ENCODE peak calls at places on chromosome 22, in six cellular contexts. I, N, D, T, F and V are unnamed samples.

GRCh38 chr22:30730351-30730750 is 35.7 kb downstream of the OSBP2 start:
- DNase-seq in F (no peak), I (no peak), D (no peak), N (no peak), T (no peak), V (no peak)

GRCh38 chr22:23219787-23220484 is 39.6 kb downstream of the BCR start:
- DNase-seq in D (no peak), N (no peak), I (peak), F (no peak), T (no peak), V (peak)

GRCh38 chr22:45334528-45334927 is 24.8 kb downstream of the FAM118A start:
- DNase-seq in F (peak), N (no peak), T (no peak), D (no peak), I (no peak), V (no peak)

GRCh38 chr22:26330971-26331625 is 98.0 kb upstream of the ASPHD2 start:
- DNase-seq in T (no peak), N (peak), F (no peak), D (no peak), I (peak), V (peak)

GRCh38 chr22:20238567-20239062 is 29.5 kb downstream of the RTN4R start:
- DNase-seq in F (peak), I (peak), N (peak), T (no peak), D (no peak), V (peak)

GRCh38 chr22:38696606-38697005 is 4.1 kb downstream of the JOSD1 start:
- DNase-seq in T (peak), F (no peak), D (no peak), I (no peak), N (no peak), V (no peak)

GRCh38 chr22:40571887-40572286 is 64.6 kb downstream of the MRTFA start:
- DNase-seq in D (no peak), F (no peak), N (no peak), I (no peak), T (no peak), V (no peak)

GRCh38 chr22:44396021-44396726 is 83.4 kb upstream of the SHISAL1 start:
- DNase-seq in D (peak), T (no peak), I (no peak), N (no peak), F (no peak), V (no peak)

GRCh38 chr22:19056951-19057401 is 65.2 kb downstream of the DGCR2 start:
- DNase-seq in D (no peak), I (no peak), N (no peak), T (no peak), F (no peak), V (no peak)

GRCh38 chr22:46673205-46673604 is 53.0 kb downstream of the GRAMD4 start:
- DNase-seq in N (no peak), F (no peak), D (no peak), I (no peak), T (no peak), V (no peak)

GRCh38 chr22:36756746-36757607 is 18.9 kb downstream of the IFT27 start:
- DNase-seq in T (no peak), N (no peak), F (no peak), I (no peak), D (no peak), V (no peak)

GRCh38 chr22:17106785-17107546 is 14.2 kb downstream of the TMEM121B start:
- DNase-seq in T (no peak), F (no peak), D (no peak), I (no peak), N (peak), V (no peak)

GRCh38 chr22:46377566-46378498 is 42.3 kb downstream of the TRMU start:
- DNase-seq in F (no peak), T (no peak), D (no peak), N (peak), I (peak), V (peak)

GRCh38 chr22:36808611-36809344 is 8.1 kb downstream of the PVALB start:
- DNase-seq in I (no peak), F (no peak), T (no peak), D (no peak), N (no peak), V (no peak)

GRCh38 chr22:33105501-33105911 is 47.3 kb upstream of the SYN3 start:
- DNase-seq in D (no peak), F (no peak), T (no peak), N (no peak), I (no peak), V (no peak)

GRCh38 chr22:31567702-31568101 is 71.4 kb downstream of the SFI1 start:
- DNase-seq in F (no peak), D (no peak), I (no peak), N (no peak), T (no peak), V (no peak)

GRCh38 chr22:41813726-41814410 is 13.4 kb downstream of the CCDC134 start:
- DNase-seq in I (no peak), N (no peak), T (no peak), D (no peak), F (no peak), V (no peak)

GRCh38 chr22:27088026-27088425 is 430.6 kb downstream of the MIAT start:
- DNase-seq in F (no peak), T (no peak), D (no peak), N (no peak), I (no peak), V (no peak)

GRCh38 chr22:46614070-46614931 is 5.9 kb upstream of the GRAMD4 start:
- DNase-seq in F (no peak), T (no peak), I (peak), D (no peak), N (no peak), V (no peak)

GRCh38 chr22:20781272-20781990 is 7.5 kb downstream of the SERPIND1 start:
- DNase-seq in D (no peak), N (no peak), T (no peak), F (no peak), I (no peak), V (no peak)

GRCh38 chr22:19786959-19787848 is 26.6 kb downstream of the TBX1 start:
- DNase-seq in I (no peak), T (no peak), N (no peak), F (no peak), D (no peak), V (no peak)

GRCh38 chr22:48754611-48755331 is 1072.9 kb downstream of the BRD1 start:
- DNase-seq in N (no peak), D (peak), F (no peak), T (no peak), I (no peak), V (peak)

GRCh38 chr22:49877642-49878041 is 24.0 kb downstream of the ZBED4 start:
- DNase-seq in D (no peak), I (no peak), T (no peak), N (no peak), F (no peak), V (no peak)